ENCODE peak calls at places on chromosome 16, in nine cellular contexts. One of them, this sample, is unnamed.
A peak's percentile ranks its signal among the peaks of the same experiment; 100 is the strongest.

GRCh38 chr16:30070490-30070889 is 4.9 kb downstream of the ALDOA start:
- DNase-seq in lung: no peak
- DNase-seq in CD8-positive, alpha-beta T cell: no peak
- DNase-seq in upper lobe of right lung: no peak
- DNase-seq in K562: no peak
- DNase-seq in cardiac muscle cell: no peak
- DNase-seq in heart right ventricle: no peak
- DNase-seq in adipocyte: no peak
- DNase-seq in prostate gland: no peak
- DNase-seq in this sample: no peak

GRCh38 chr16:14454391-14454790 is 175.7 kb downstream of the PARN start:
- DNase-seq in lung: no peak
- DNase-seq in CD8-positive, alpha-beta T cell: no peak
- DNase-seq in upper lobe of right lung: no peak
- DNase-seq in K562: no peak
- DNase-seq in cardiac muscle cell: peak; percentile 27
- DNase-seq in heart right ventricle: no peak
- DNase-seq in adipocyte: peak; percentile 49
- DNase-seq in prostate gland: no peak
- DNase-seq in this sample: no peak

GRCh38 chr16:68490829-68491575 is 42.7 kb upstream of the SMPD3 start:
- DNase-seq in lung: peak; percentile 59
- DNase-seq in CD8-positive, alpha-beta T cell: no peak
- DNase-seq in upper lobe of right lung: peak; percentile 70
- DNase-seq in K562: no peak
- DNase-seq in cardiac muscle cell: peak; percentile 16
- DNase-seq in heart right ventricle: no peak
- DNase-seq in adipocyte: no peak
- DNase-seq in prostate gland: peak; percentile 79
- DNase-seq in this sample: peak; percentile 93

GRCh38 chr16:75198135-75198600 is 8.8 kb downstream of the CTRB2 start:
- DNase-seq in lung: no peak
- DNase-seq in CD8-positive, alpha-beta T cell: no peak
- DNase-seq in upper lobe of right lung: peak; percentile 58
- DNase-seq in K562: no peak
- DNase-seq in cardiac muscle cell: peak; percentile 80
- DNase-seq in heart right ventricle: no peak
- DNase-seq in adipocyte: peak; percentile 77
- DNase-seq in prostate gland: no peak
- DNase-seq in this sample: no peak

GRCh38 chr16:46947900-46948547 is 25.4 kb downstream of the DNAJA2 start:
- DNase-seq in lung: no peak
- DNase-seq in CD8-positive, alpha-beta T cell: peak; percentile 33
- DNase-seq in upper lobe of right lung: no peak
- DNase-seq in K562: peak; percentile 45
- DNase-seq in cardiac muscle cell: peak; percentile 63
- DNase-seq in heart right ventricle: no peak
- DNase-seq in adipocyte: peak; percentile 68
- DNase-seq in prostate gland: no peak
- DNase-seq in this sample: peak; percentile 7

GRCh38 chr16:17369441-17369951 is 101.3 kb downstream of the XYLT1 start:
- DNase-seq in lung: peak; percentile 42
- DNase-seq in CD8-positive, alpha-beta T cell: peak; percentile 74
- DNase-seq in upper lobe of right lung: peak; percentile 72
- DNase-seq in K562: no peak
- DNase-seq in cardiac muscle cell: peak; percentile 18
- DNase-seq in heart right ventricle: peak; percentile 52
- DNase-seq in adipocyte: no peak
- DNase-seq in prostate gland: no peak
- DNase-seq in this sample: peak; percentile 34

GRCh38 chr16:81796585-81797346 is 17.7 kb downstream of the PLCG2 start:
- DNase-seq in lung: no peak
- DNase-seq in CD8-positive, alpha-beta T cell: no peak
- DNase-seq in upper lobe of right lung: no peak
- DNase-seq in K562: no peak
- DNase-seq in cardiac muscle cell: no peak
- DNase-seq in heart right ventricle: no peak
- DNase-seq in adipocyte: no peak
- DNase-seq in prostate gland: no peak
- DNase-seq in this sample: no peak

GRCh38 chr16:56113223-56113622 is 78.1 kb upstream of the GNAO1 start:
- DNase-seq in lung: no peak
- DNase-seq in CD8-positive, alpha-beta T cell: no peak
- DNase-seq in upper lobe of right lung: no peak
- DNase-seq in K562: no peak
- DNase-seq in cardiac muscle cell: no peak
- DNase-seq in heart right ventricle: no peak
- DNase-seq in adipocyte: no peak
- DNase-seq in prostate gland: no peak
- DNase-seq in this sample: peak; percentile 25

GRCh38 chr16:57091990-57092785 is at the start of gene CPNE2:
- DNase-seq in lung: peak; percentile 59
- DNase-seq in CD8-positive, alpha-beta T cell: peak; percentile 20
- DNase-seq in upper lobe of right lung: peak; percentile 90
- DNase-seq in K562: peak; percentile 92
- DNase-seq in cardiac muscle cell: peak; percentile 57
- DNase-seq in heart right ventricle: peak; percentile 78
- DNase-seq in adipocyte: peak; percentile 86
- DNase-seq in prostate gland: peak; percentile 54
- DNase-seq in this sample: peak; percentile 66

GRCh38 chr16:66359811-66360608 is 6.5 kb upstream of the CDH5 start:
- DNase-seq in lung: no peak
- DNase-seq in CD8-positive, alpha-beta T cell: no peak
- DNase-seq in upper lobe of right lung: peak; percentile 62
- DNase-seq in K562: no peak
- DNase-seq in cardiac muscle cell: peak; percentile 43
- DNase-seq in heart right ventricle: peak; percentile 63
- DNase-seq in adipocyte: no peak
- DNase-seq in prostate gland: no peak
- DNase-seq in this sample: peak; percentile 76

GRCh38 chr16:28063047-28063521 is 430 bp downstream of the GSG1L start:
- DNase-seq in lung: no peak
- DNase-seq in CD8-positive, alpha-beta T cell: no peak
- DNase-seq in upper lobe of right lung: no peak
- DNase-seq in K562: no peak
- DNase-seq in cardiac muscle cell: peak; percentile 21
- DNase-seq in heart right ventricle: no peak
- DNase-seq in adipocyte: peak; percentile 45
- DNase-seq in prostate gland: no peak
- DNase-seq in this sample: peak; percentile 8

DNA sequence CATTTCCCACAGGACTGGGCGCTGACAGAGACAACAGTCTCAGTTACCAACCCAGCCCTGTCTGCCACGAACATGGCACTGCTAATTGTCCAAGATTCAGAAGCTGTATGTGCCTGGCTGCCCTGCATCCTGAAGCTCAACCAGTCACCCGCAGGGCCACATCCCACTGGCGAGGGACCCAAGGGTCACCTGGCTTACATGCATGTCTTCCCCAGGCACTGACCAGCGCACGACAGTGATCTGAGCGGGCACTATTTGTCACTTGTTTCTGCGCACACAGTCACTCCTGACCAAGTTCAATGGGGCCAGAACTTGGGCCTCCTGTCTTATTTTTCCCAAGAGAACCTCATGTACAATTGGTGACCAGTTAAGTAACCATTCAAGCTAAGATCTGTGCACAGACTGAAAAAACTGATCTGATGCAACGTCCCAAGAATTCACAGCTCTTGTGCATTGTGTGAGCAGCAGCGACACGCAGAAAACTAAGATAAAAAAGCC is 13.1 kb downstream of the USP7 start:
- DNase-seq in lung: no peak
- DNase-seq in CD8-positive, alpha-beta T cell: no peak
- DNase-seq in upper lobe of right lung: no peak
- DNase-seq in K562: no peak
- DNase-seq in cardiac muscle cell: peak; percentile 80
- DNase-seq in heart right ventricle: no peak
- DNase-seq in adipocyte: peak; percentile 66
- DNase-seq in prostate gland: no peak
- DNase-seq in this sample: peak; percentile 30
- H3K4me1 ChIP-seq in lung: peaks cover 40% of the 10 kb centered on the region
- H3K4me1 ChIP-seq in CD8-positive, alpha-beta T cell: peaks cover 81% of the 10 kb centered on the region
- H3K4me1 ChIP-seq in upper lobe of right lung: peaks cover 58% of the 10 kb centered on the region
- H3K4me1 ChIP-seq in K562: peaks cover 30% of the 10 kb centered on the region
- H3K4me1 ChIP-seq in cardiac muscle cell: peaks cover 33% of the 10 kb centered on the region
- H3K4me1 ChIP-seq in heart right ventricle: peaks cover 86% of the 10 kb centered on the region
- H3K4me1 ChIP-seq in adipocyte: peaks cover 28% of the 10 kb centered on the region
- H3K4me1 ChIP-seq in prostate gland: no peaks in the 10 kb centered on the region
- H3K4me1 ChIP-seq in this sample: peaks cover 46% of the 10 kb centered on the region

DNA sequence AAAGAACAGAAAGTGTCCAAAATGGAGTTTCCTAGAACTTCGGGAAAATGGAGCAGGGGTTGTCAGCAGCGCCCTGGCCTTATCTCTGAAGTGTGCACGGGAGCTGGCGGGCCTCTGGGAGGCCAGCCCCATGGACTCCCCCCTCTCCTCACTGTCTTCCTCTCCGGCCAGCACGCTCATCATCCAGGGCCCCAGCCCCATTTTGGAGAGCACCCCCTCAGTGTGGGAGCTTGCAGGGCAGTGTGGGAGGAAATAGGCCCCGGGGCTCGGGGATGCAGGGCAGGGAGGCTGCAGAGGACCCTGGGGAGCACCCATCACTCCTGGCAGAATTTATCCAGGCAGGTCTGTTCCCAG is 4.9 kb upstream of the PABPN1L start:
- DNase-seq in lung: no peak
- DNase-seq in CD8-positive, alpha-beta T cell: no peak
- DNase-seq in upper lobe of right lung: no peak
- DNase-seq in K562: peak; percentile 50
- DNase-seq in cardiac muscle cell: no peak
- DNase-seq in heart right ventricle: no peak
- DNase-seq in adipocyte: no peak
- DNase-seq in prostate gland: no peak
- DNase-seq in this sample: no peak
- H3K4me3 ChIP-seq in lung: no peak overlapping the region
- H3K4me3 ChIP-seq in CD8-positive, alpha-beta T cell: no peak overlapping the region
- H3K4me3 ChIP-seq in upper lobe of right lung: no peak overlapping the region
- H3K4me3 ChIP-seq in K562: no peak overlapping the region
- H3K4me3 ChIP-seq in cardiac muscle cell: no peak overlapping the region
- H3K4me3 ChIP-seq in heart right ventricle: no peak overlapping the region
- H3K4me3 ChIP-seq in adipocyte: no peak overlapping the region
- H3K4me3 ChIP-seq in prostate gland: no peak overlapping the region
- H3K4me3 ChIP-seq in this sample: no peak overlapping the region

DNA sequence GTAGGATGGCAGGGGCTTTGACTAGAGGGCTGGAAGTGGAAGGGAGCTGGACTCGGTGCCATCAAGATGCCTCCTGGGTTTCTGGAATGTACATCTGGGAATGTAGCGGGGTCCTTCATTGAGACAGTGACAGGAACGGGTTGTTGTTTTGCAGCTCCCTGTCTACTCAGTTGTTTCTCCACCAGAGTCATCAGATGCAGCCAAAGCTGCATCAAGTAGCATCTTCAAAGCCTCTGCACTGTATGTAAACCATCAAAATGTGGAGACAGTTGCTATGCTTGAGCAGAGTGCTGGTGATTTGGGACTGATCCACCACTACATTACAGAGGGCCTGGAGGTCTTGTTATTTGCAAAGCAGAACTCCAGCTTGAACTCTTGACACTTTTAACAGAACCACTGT is 25.1 kb upstream of the MEAK7 start:
- DNase-seq in lung: no peak
- DNase-seq in CD8-positive, alpha-beta T cell: no peak
- DNase-seq in upper lobe of right lung: no peak
- DNase-seq in K562: no peak
- DNase-seq in cardiac muscle cell: no peak
- DNase-seq in heart right ventricle: no peak
- DNase-seq in adipocyte: no peak
- DNase-seq in prostate gland: no peak
- DNase-seq in this sample: no peak
- H3K4me1 ChIP-seq in lung: peaks cover 14% of the 10 kb centered on the region
- H3K4me1 ChIP-seq in CD8-positive, alpha-beta T cell: no peaks in the 10 kb centered on the region
- H3K4me1 ChIP-seq in upper lobe of right lung: peaks cover 34% of the 10 kb centered on the region
- H3K4me1 ChIP-seq in K562: peaks cover 16% of the 10 kb centered on the region
- H3K4me1 ChIP-seq in cardiac muscle cell: no peaks in the 10 kb centered on the region
- H3K4me1 ChIP-seq in heart right ventricle: peaks cover 64% of the 10 kb centered on the region
- H3K4me1 ChIP-seq in adipocyte: peaks cover 38% of the 10 kb centered on the region
- H3K4me1 ChIP-seq in prostate gland: peaks cover 13% of the 10 kb centered on the region
- H3K4me1 ChIP-seq in this sample: peaks cover 43% of the 10 kb centered on the region

GRCh38 chr16:50741225-50741807 is 570 bp upstream of the CYLD start:
- DNase-seq in lung: no peak
- DNase-seq in CD8-positive, alpha-beta T cell: no peak
- DNase-seq in upper lobe of right lung: peak; percentile 69
- DNase-seq in K562: no peak
- DNase-seq in cardiac muscle cell: no peak
- DNase-seq in heart right ventricle: peak; percentile 29
- DNase-seq in adipocyte: peak; percentile 37
- DNase-seq in prostate gland: no peak
- DNase-seq in this sample: peak; percentile 5
- H3K4me3 ChIP-seq in lung: no peak overlapping the region
- H3K4me3 ChIP-seq in CD8-positive, alpha-beta T cell: peak overlapping the region; percentile 53
- H3K4me3 ChIP-seq in upper lobe of right lung: peak overlapping the region; percentile 85
- H3K4me3 ChIP-seq in K562: peak overlapping the region; percentile 40
- H3K4me3 ChIP-seq in cardiac muscle cell: peak overlapping the region; percentile 14
- H3K4me3 ChIP-seq in heart right ventricle: peak overlapping the region; percentile 22
- H3K4me3 ChIP-seq in adipocyte: peak overlapping the region; percentile 83
- H3K4me3 ChIP-seq in prostate gland: peak overlapping the region; percentile 86
- H3K4me3 ChIP-seq in this sample: peak overlapping the region; percentile 18

GRCh38 chr16:87066695-87067556 is 250.3 kb downstream of the C16orf95 start:
- DNase-seq in lung: no peak
- DNase-seq in CD8-positive, alpha-beta T cell: no peak
- DNase-seq in upper lobe of right lung: no peak
- DNase-seq in K562: no peak
- DNase-seq in cardiac muscle cell: no peak
- DNase-seq in heart right ventricle: no peak
- DNase-seq in adipocyte: no peak
- DNase-seq in prostate gland: no peak
- DNase-seq in this sample: no peak
- H3K4me1 ChIP-seq in lung: no peaks in the 10 kb centered on the region
- H3K4me1 ChIP-seq in CD8-positive, alpha-beta T cell: no peaks in the 10 kb centered on the region
- H3K4me1 ChIP-seq in upper lobe of right lung: no peaks in the 10 kb centered on the region
- H3K4me1 ChIP-seq in K562: no peaks in the 10 kb centered on the region
- H3K4me1 ChIP-seq in cardiac muscle cell: peaks cover 6% of the 10 kb centered on the region
- H3K4me1 ChIP-seq in heart right ventricle: peaks cover 8% of the 10 kb centered on the region
- H3K4me1 ChIP-seq in adipocyte: no peaks in the 10 kb centered on the region
- H3K4me1 ChIP-seq in prostate gland: no peaks in the 10 kb centered on the region
- H3K4me1 ChIP-seq in this sample: no peaks in the 10 kb centered on the region

DNA sequence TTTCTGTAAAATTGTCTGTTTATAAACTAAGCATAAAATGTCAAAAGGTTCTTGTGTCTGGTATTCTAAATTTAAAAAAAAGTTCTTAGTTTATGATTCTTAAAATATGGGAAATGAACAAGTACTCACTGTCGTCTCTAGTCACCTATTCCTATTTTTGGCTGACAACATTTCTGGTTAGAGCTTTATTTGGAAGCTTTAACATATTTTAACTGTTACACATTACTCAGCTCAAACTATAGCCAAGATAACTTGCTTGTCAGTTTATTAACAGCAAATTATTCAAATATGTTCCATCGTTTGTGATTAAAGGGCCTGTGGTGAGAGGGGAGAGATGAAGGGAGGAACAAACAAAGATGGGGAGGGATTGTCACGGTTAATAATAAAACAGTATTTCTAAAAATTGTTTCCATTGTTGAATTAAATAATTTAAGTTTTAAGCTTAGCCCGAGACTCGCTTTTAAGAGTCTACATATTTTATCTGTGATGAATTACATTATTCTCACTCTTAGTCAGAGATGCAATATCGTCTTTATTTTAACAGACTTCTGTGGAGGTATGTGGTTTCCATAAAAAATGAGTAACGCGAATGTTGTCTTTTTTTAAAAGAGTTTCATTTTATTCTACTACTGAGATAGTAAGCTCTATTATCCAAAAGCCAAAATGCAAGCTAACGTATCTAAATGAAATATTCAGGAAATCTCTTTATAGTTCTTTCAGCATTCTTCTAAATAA is 321.9 kb upstream of the PMFBP1 start:
- DNase-seq in lung: no peak
- DNase-seq in CD8-positive, alpha-beta T cell: no peak
- DNase-seq in upper lobe of right lung: no peak
- DNase-seq in K562: no peak
- DNase-seq in cardiac muscle cell: peak; percentile 47
- DNase-seq in heart right ventricle: no peak
- DNase-seq in adipocyte: peak; percentile 57
- DNase-seq in prostate gland: no peak
- DNase-seq in this sample: no peak
- H3K4me3 ChIP-seq in lung: no peak overlapping the region
- H3K4me3 ChIP-seq in CD8-positive, alpha-beta T cell: no peak overlapping the region
- H3K4me3 ChIP-seq in upper lobe of right lung: no peak overlapping the region
- H3K4me3 ChIP-seq in K562: no peak overlapping the region
- H3K4me3 ChIP-seq in cardiac muscle cell: no peak overlapping the region
- H3K4me3 ChIP-seq in heart right ventricle: no peak overlapping the region
- H3K4me3 ChIP-seq in adipocyte: no peak overlapping the region
- H3K4me3 ChIP-seq in prostate gland: no peak overlapping the region
- H3K4me3 ChIP-seq in this sample: no peak overlapping the region

This sample was measured in thyroid gland.